ENCODE peak calls at places on chromosome 15, in ten cellular contexts. M is sigmoid colon, I is stomach, S is suprapubic skin, Q is tibial nerve, Y is HepG2, L is ovary, A is upper lobe of left lung, N is A549, K is K562. V is an unnamed sample.

GRCh38 chr15:42845581-42845980 is 75.0 kb downstream of the TTBK2 start:
- DNase-seq in M (no peak), I (no peak), S (no peak), Q (no peak), Y (peak), L (no peak), A (no peak), N (no peak), K (no peak), V (no peak)

GRCh38 chr15:35784745-35785144 is 238.8 kb upstream of the DPH6 start:
- DNase-seq in M (no peak), I (no peak), S (no peak), Q (no peak), Y (no peak), L (no peak), A (no peak), N (no peak), K (no peak), V (no peak)

GRCh38 chr15:49741721-49742120 is 120.9 kb downstream of the DTWD1 start:
- DNase-seq in M (no peak), I (no peak), S (no peak), Q (no peak), Y (no peak), L (no peak), A (no peak), N (no peak), K (no peak), V (peak)

GRCh38 chr15:38702178-38702912 is 137.7 kb upstream of the RASGRP1 start:
- DNase-seq in M (no peak), I (peak), S (no peak), Q (no peak), Y (peak), L (no peak), A (peak), N (no peak), K (no peak), V (peak)

GRCh38 chr15:73389971-73390544 is 21.3 kb upstream of the HCN4 start:
- DNase-seq in M (no peak), I (no peak), S (peak), Q (no peak), Y (peak), L (no peak), A (no peak), N (no peak), K (no peak), V (no peak)

GRCh38 chr15:39720721-39721611 is 61.7 kb downstream of the FSIP1 start:
- DNase-seq in M (no peak), I (no peak), S (no peak), Q (no peak), Y (no peak), L (no peak), A (no peak), N (no peak), K (no peak), V (no peak)

GRCh38 chr15:41501961-41502786 is 8.5 kb downstream of the ITPKA start:
- DNase-seq in M (no peak), I (no peak), S (no peak), Q (no peak), Y (no peak), L (no peak), A (no peak), N (no peak), K (no peak), V (no peak)

GRCh38 chr15:72813345-72814004 is 29.9 kb upstream of the ADPGK start:
- DNase-seq in M (no peak), I (no peak), S (no peak), Q (no peak), Y (no peak), L (no peak), A (no peak), N (no peak), K (no peak), V (no peak)

GRCh38 chr15:66293419-66294156 is at the start of gene DIS3L:
- DNase-seq in M (peak), I (peak), S (peak), Q (no peak), Y (peak), L (peak), A (peak), N (peak), K (peak), V (peak)

GRCh38 chr15:50883903-50884302 is 24.6 kb upstream of the AP4E1 start:
- DNase-seq in M (no peak), I (no peak), S (no peak), Q (no peak), Y (no peak), L (no peak), A (peak), N (no peak), K (no peak), V (peak)

GRCh38 chr15:59268980-59269472 is 62.4 kb downstream of the LDHAL6B start:
- DNase-seq in M (no peak), I (no peak), S (no peak), Q (no peak), Y (no peak), L (no peak), A (no peak), N (no peak), K (no peak), V (no peak)

GRCh38 chr15:73631915-73632669 is 1.1 kb downstream of the NPTN start:
- DNase-seq in M (peak), I (no peak), S (no peak), Q (peak), Y (no peak), L (no peak), A (peak), N (peak), K (peak), V (peak)

GRCh38 chr15:55990986-55991385 is 2.4 kb downstream of the NEDD4 start:
- DNase-seq in M (no peak), I (no peak), S (no peak), Q (no peak), Y (no peak), L (no peak), A (no peak), N (no peak), K (no peak), V (no peak)

GRCh38 chr15:36954486-36954885 is 145.9 kb downstream of the MEIS2 start:
- DNase-seq in M (no peak), I (no peak), S (no peak), Q (no peak), Y (no peak), L (no peak), A (no peak), N (no peak), K (no peak), V (no peak)

GRCh38 chr15:85741021-85741421 is 53.7 kb downstream of the KLHL25 start:
- DNase-seq in M (no peak), I (no peak), S (no peak), Q (no peak), Y (no peak), L (no peak), A (no peak), N (no peak), K (no peak), V (no peak)

GRCh38 chr15:92306662-92307061 is 87.0 kb upstream of the ST8SIA2 start:
- DNase-seq in M (no peak), I (no peak), S (no peak), Q (no peak), Y (peak), L (no peak), A (no peak), N (peak), K (no peak), V (no peak)

GRCh38 chr15:35705885-35706590 is 160.1 kb upstream of the DPH6 start:
- DNase-seq in M (no peak), I (peak), S (no peak), Q (no peak), Y (no peak), L (no peak), A (no peak), N (no peak), K (no peak), V (no peak)

GRCh38 chr15:29457729-29458128 is 188.1 kb upstream of the NSMCE3 start:
- DNase-seq in M (no peak), I (no peak), S (no peak), Q (no peak), Y (no peak), L (no peak), A (no peak), N (no peak), K (no peak), V (no peak)

GRCh38 chr15:39593071-39594055 is 12.5 kb downstream of the THBS1 start:
- DNase-seq in M (no peak), I (no peak), S (no peak), Q (no peak), Y (no peak), L (no peak), A (no peak), N (no peak), K (no peak), V (peak)

GRCh38 chr15:70853270-70853854 is 595 bp downstream of the LARP6 start:
- DNase-seq in M (no peak), I (no peak), S (no peak), Q (peak), Y (no peak), L (peak), A (no peak), N (peak), K (no peak), V (peak)

GRCh38 chr15:76206325-76206976 is 104.8 kb downstream of the ETFA start:
- DNase-seq in M (peak), I (peak), S (peak), Q (peak), Y (no peak), L (peak), A (peak), N (no peak), K (no peak), V (peak)
- TF ChIP-seq EP300 in M (no peak), I (no peak), S (no peak), Q (no peak), Y (no peak), L (no peak), A (no peak), N (no peak), K (no peak), V (no peak)

GRCh38 chr15:63512148-63512547 is 7.8 kb downstream of the USP3 start:
- DNase-seq in M (no peak), I (no peak), S (no peak), Q (no peak), Y (no peak), L (no peak), A (no peak), N (no peak), K (no peak), V (no peak)
- TF ChIP-seq EP300 in M (no peak), I (no peak), S (no peak), Q (no peak), Y (no peak), L (no peak), A (no peak), N (no peak), K (no peak), V (no peak)

GRCh38 chr15:74954515-74954914 is 2.1 kb downstream of the RPP25 start:
- DNase-seq in M (no peak), I (no peak), S (no peak), Q (no peak), Y (no peak), L (peak), A (no peak), N (no peak), K (peak), V (no peak)

GRCh38 chr15:74956648-74957300 is at the start of gene RPP25:
- DNase-seq in M (peak), I (peak), S (peak), Q (peak), Y (peak), L (peak), A (peak), N (peak), K (peak), V (peak)

GRCh38 chr15:74955017-74955416 is 1.6 kb downstream of the RPP25 start:
- DNase-seq in M (no peak), I (no peak), S (no peak), Q (no peak), Y (no peak), L (peak), A (no peak), N (no peak), K (no peak), V (no peak)

GRCh38 chr15:74957301-74958035 is 896 bp upstream of the RPP25 start:
- DNase-seq in M (peak), I (no peak), S (no peak), Q (no peak), Y (no peak), L (no peak), A (no peak), N (peak), K (no peak), V (peak)

GRCh38 chr15:74955796-74956647 is 550 bp downstream of the RPP25 start:
- DNase-seq in M (peak), I (peak), S (peak), Q (peak), Y (no peak), L (peak), A (peak), N (peak), K (peak), V (peak)
- TF ChIP-seq EP300 in M (no peak), I (no peak), S (no peak), Q (no peak), Y (no peak), L (no peak), A (no peak), N (no peak), K (no peak), V (no peak)

DNA sequence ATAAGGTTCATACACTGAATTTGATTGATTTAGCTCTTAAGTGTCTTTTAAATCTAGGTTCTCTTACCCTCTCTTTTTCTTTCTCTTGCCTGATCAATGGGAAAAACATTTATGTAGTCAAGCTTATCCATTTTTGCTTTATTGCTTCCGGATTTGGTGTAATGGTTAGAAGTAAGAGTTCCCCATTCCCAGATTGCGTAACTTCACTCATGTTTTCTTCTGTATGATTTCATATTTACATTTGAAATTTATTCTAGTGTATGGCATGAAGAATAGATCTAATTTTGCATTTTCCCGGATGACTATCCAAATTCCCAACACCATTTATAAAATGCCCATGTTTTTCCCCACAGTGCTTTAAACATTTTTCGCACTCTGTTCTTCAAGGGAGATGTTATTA is 27.9 kb upstream of the SV2B start:
- DNase-seq in M (no peak), I (no peak), S (no peak), Q (no peak), Y (no peak), L (no peak), A (no peak), N (no peak), K (no peak), V (no peak)
- TF ChIP-seq EP300 in M (no peak), I (no peak), S (no peak), Q (no peak), Y (no peak), L (no peak), A (no peak), N (no peak), K (no peak), V (no peak)

GRCh38 chr15:76863693-76864092 is 41.4 kb downstream of the SCAPER start:
- DNase-seq in M (no peak), I (no peak), S (no peak), Q (no peak), Y (no peak), L (no peak), A (no peak), N (no peak), K (no peak), V (no peak)
- TF ChIP-seq EP300 in M (no peak), I (no peak), S (no peak), Q (no peak), Y (no peak), L (no peak), A (no peak), N (no peak), K (no peak), V (no peak)

GRCh38 chr15:98807262-98807661 is 158.9 kb downstream of the IGF1R start:
- DNase-seq in M (no peak), I (no peak), S (no peak), Q (no peak), Y (no peak), L (no peak), A (no peak), N (no peak), K (no peak), V (no peak)
- TF ChIP-seq EP300 in M (no peak), I (no peak), S (no peak), Q (no peak), Y (no peak), L (peak), A (no peak), N (no peak), K (no peak), V (no peak)

GRCh38 chr15:78763796-78764241 is 47.4 kb downstream of the ADAMTS7 start:
- DNase-seq in M (no peak), I (no peak), S (no peak), Q (no peak), Y (no peak), L (no peak), A (no peak), N (no peak), K (no peak), V (no peak)
- TF ChIP-seq EP300 in M (no peak), I (no peak), S (no peak), Q (no peak), Y (no peak), L (no peak), A (no peak), N (no peak), K (no peak), V (no peak)

V was measured in transverse colon.